ENCODE peak calls at places on chromosomes 12 and 14, in nine cellular contexts. One of them, this sample, is unnamed.

GRCh38 chr12:46134205-46134811 is 134.5 kb downstream of the SLC38A1 start:
- DNase-seq in heart right ventricle: no peak
- DNase-seq in lower lobe of right lung: no peak
- DNase-seq in adipocyte: peak
- DNase-seq in heart left ventricle: no peak
- DNase-seq in Peyer's patch: no peak
- DNase-seq in BE2C: no peak
- DNase-seq in CD8-positive, alpha-beta memory T cell: no peak
- DNase-seq in astrocyte: no peak
- DNase-seq in this sample: peak

GRCh38 chr14:20630340-20631022 is 11.0 kb downstream of the OR6S1 start:
- DNase-seq in lower lobe of right lung: no peak
- DNase-seq in CD8-positive, alpha-beta memory T cell: peak
- DNase-seq in BE2C: peak
- DNase-seq in heart left ventricle: no peak
- DNase-seq in adipocyte: peak
- DNase-seq in Peyer's patch: no peak
- DNase-seq in heart right ventricle: no peak
- DNase-seq in astrocyte: no peak
- DNase-seq in this sample: no peak

GRCh38 chr12:124564232-124564958 is 3.0 kb downstream of the NCOR2 start:
- DNase-seq in heart left ventricle: no peak
- DNase-seq in heart right ventricle: no peak
- DNase-seq in lower lobe of right lung: no peak
- DNase-seq in adipocyte: no peak
- DNase-seq in Peyer's patch: peak
- DNase-seq in astrocyte: no peak
- DNase-seq in BE2C: no peak
- DNase-seq in CD8-positive, alpha-beta memory T cell: no peak
- DNase-seq in this sample: no peak

GRCh38 chr14:77043177-77043983 is 14.9 kb upstream of the IRF2BPL start:
- DNase-seq in adipocyte: peak
- DNase-seq in astrocyte: peak
- DNase-seq in BE2C: no peak
- DNase-seq in lower lobe of right lung: no peak
- DNase-seq in heart right ventricle: no peak
- DNase-seq in heart left ventricle: peak
- DNase-seq in CD8-positive, alpha-beta memory T cell: peak
- DNase-seq in Peyer's patch: no peak
- DNase-seq in this sample: peak

GRCh38 chr12:128265566-128265965 is 1.4 kb upstream of the TMEM132C start:
- DNase-seq in BE2C: no peak
- DNase-seq in Peyer's patch: no peak
- DNase-seq in adipocyte: no peak
- DNase-seq in CD8-positive, alpha-beta memory T cell: no peak
- DNase-seq in lower lobe of right lung: no peak
- DNase-seq in heart right ventricle: no peak
- DNase-seq in astrocyte: no peak
- DNase-seq in heart left ventricle: no peak
- DNase-seq in this sample: no peak

GRCh38 chr12:3000548-3001275 is 41.5 kb downstream of the TEAD4 start:
- DNase-seq in Peyer's patch: no peak
- DNase-seq in adipocyte: no peak
- DNase-seq in heart right ventricle: no peak
- DNase-seq in heart left ventricle: no peak
- DNase-seq in BE2C: no peak
- DNase-seq in CD8-positive, alpha-beta memory T cell: no peak
- DNase-seq in astrocyte: no peak
- DNase-seq in lower lobe of right lung: no peak
- DNase-seq in this sample: no peak

GRCh38 chr14:42141328-42141727 is 534.7 kb downstream of the LRFN5 start:
- DNase-seq in CD8-positive, alpha-beta memory T cell: no peak
- DNase-seq in lower lobe of right lung: no peak
- DNase-seq in astrocyte: peak
- DNase-seq in Peyer's patch: no peak
- DNase-seq in heart right ventricle: no peak
- DNase-seq in BE2C: no peak
- DNase-seq in heart left ventricle: no peak
- DNase-seq in adipocyte: no peak
- DNase-seq in this sample: no peak

GRCh38 chr14:80077262-80077661 is 134.0 kb downstream of the DIO2 start:
- DNase-seq in adipocyte: peak
- DNase-seq in lower lobe of right lung: no peak
- DNase-seq in heart right ventricle: no peak
- DNase-seq in CD8-positive, alpha-beta memory T cell: no peak
- DNase-seq in astrocyte: peak
- DNase-seq in BE2C: no peak
- DNase-seq in heart left ventricle: no peak
- DNase-seq in Peyer's patch: no peak
- DNase-seq in this sample: no peak

GRCh38 chr12:111799758-111800157 is 33.0 kb downstream of the ALDH2 start:
- DNase-seq in adipocyte: no peak
- DNase-seq in astrocyte: no peak
- DNase-seq in heart left ventricle: no peak
- DNase-seq in heart right ventricle: no peak
- DNase-seq in Peyer's patch: no peak
- DNase-seq in CD8-positive, alpha-beta memory T cell: no peak
- DNase-seq in lower lobe of right lung: peak
- DNase-seq in BE2C: no peak
- DNase-seq in this sample: no peak

GRCh38 chr14:105760691-105761344 is 234.4 kb downstream of the TMEM121 start:
- DNase-seq in heart right ventricle: no peak
- DNase-seq in CD8-positive, alpha-beta memory T cell: no peak
- DNase-seq in astrocyte: no peak
- DNase-seq in Peyer's patch: peak
- DNase-seq in lower lobe of right lung: peak
- DNase-seq in BE2C: no peak
- DNase-seq in heart left ventricle: no peak
- DNase-seq in adipocyte: no peak
- DNase-seq in this sample: no peak

GRCh38 chr14:92259613-92260357 is 63.2 kb upstream of the SLC24A4 start:
- DNase-seq in CD8-positive, alpha-beta memory T cell: no peak
- DNase-seq in adipocyte: no peak
- DNase-seq in heart right ventricle: no peak
- DNase-seq in BE2C: no peak
- DNase-seq in lower lobe of right lung: no peak
- DNase-seq in astrocyte: no peak
- DNase-seq in Peyer's patch: no peak
- DNase-seq in heart left ventricle: no peak
- DNase-seq in this sample: no peak

GRCh38 chr12:26100966-26101744 is 23.7 kb downstream of the BHLHE41 start:
- DNase-seq in BE2C: no peak
- DNase-seq in heart left ventricle: no peak
- DNase-seq in heart right ventricle: no peak
- DNase-seq in astrocyte: no peak
- DNase-seq in lower lobe of right lung: no peak
- DNase-seq in CD8-positive, alpha-beta memory T cell: no peak
- DNase-seq in Peyer's patch: no peak
- DNase-seq in adipocyte: no peak
- DNase-seq in this sample: no peak

GRCh38 chr14:71701990-71702389 is 230.2 kb upstream of the RGS6 start:
- DNase-seq in heart left ventricle: no peak
- DNase-seq in BE2C: no peak
- DNase-seq in CD8-positive, alpha-beta memory T cell: no peak
- DNase-seq in astrocyte: peak
- DNase-seq in Peyer's patch: no peak
- DNase-seq in adipocyte: no peak
- DNase-seq in heart right ventricle: no peak
- DNase-seq in lower lobe of right lung: no peak
- DNase-seq in this sample: no peak

GRCh38 chr14:76941544-76942287 is 86.8 kb downstream of the IRF2BPL start:
- DNase-seq in BE2C: peak
- DNase-seq in Peyer's patch: no peak
- DNase-seq in heart right ventricle: no peak
- DNase-seq in lower lobe of right lung: no peak
- DNase-seq in heart left ventricle: no peak
- DNase-seq in astrocyte: no peak
- DNase-seq in CD8-positive, alpha-beta memory T cell: no peak
- DNase-seq in adipocyte: no peak
- DNase-seq in this sample: peak

GRCh38 chr14:74571901-74572828 is 39.9 kb downstream of the LTBP2 start:
- DNase-seq in BE2C: no peak
- DNase-seq in CD8-positive, alpha-beta memory T cell: no peak
- DNase-seq in lower lobe of right lung: no peak
- DNase-seq in heart right ventricle: no peak
- DNase-seq in astrocyte: peak
- DNase-seq in heart left ventricle: no peak
- DNase-seq in adipocyte: peak
- DNase-seq in Peyer's patch: peak
- DNase-seq in this sample: peak

GRCh38 chr14:41362134-41362533 is 244.5 kb upstream of the LRFN5 start:
- DNase-seq in CD8-positive, alpha-beta memory T cell: no peak
- DNase-seq in adipocyte: no peak
- DNase-seq in heart left ventricle: no peak
- DNase-seq in heart right ventricle: no peak
- DNase-seq in astrocyte: no peak
- DNase-seq in lower lobe of right lung: no peak
- DNase-seq in BE2C: no peak
- DNase-seq in Peyer's patch: no peak
- DNase-seq in this sample: peak

GRCh38 chr12:80701388-80701787 is 6.0 kb upstream of the MYF6 start:
- DNase-seq in BE2C: no peak
- DNase-seq in lower lobe of right lung: no peak
- DNase-seq in CD8-positive, alpha-beta memory T cell: no peak
- DNase-seq in astrocyte: peak
- DNase-seq in heart left ventricle: no peak
- DNase-seq in adipocyte: peak
- DNase-seq in heart right ventricle: no peak
- DNase-seq in Peyer's patch: no peak
- DNase-seq in this sample: no peak

GRCh38 chr12:119183942-119184695 is 5.4 kb downstream of the HSPB8 start:
- DNase-seq in heart right ventricle: peak
- DNase-seq in adipocyte: no peak
- DNase-seq in Peyer's patch: no peak
- DNase-seq in astrocyte: no peak
- DNase-seq in CD8-positive, alpha-beta memory T cell: no peak
- DNase-seq in heart left ventricle: peak
- DNase-seq in BE2C: no peak
- DNase-seq in lower lobe of right lung: no peak
- DNase-seq in this sample: no peak

GRCh38 chr12:20214286-20214685 is 154.1 kb upstream of the PDE3A start:
- DNase-seq in Peyer's patch: no peak
- DNase-seq in CD8-positive, alpha-beta memory T cell: no peak
- DNase-seq in BE2C: peak
- DNase-seq in adipocyte: peak
- DNase-seq in lower lobe of right lung: no peak
- DNase-seq in heart right ventricle: no peak
- DNase-seq in astrocyte: peak
- DNase-seq in heart left ventricle: no peak
- DNase-seq in this sample: peak

GRCh38 chr14:64673748-64674147 is 30.5 kb upstream of the PLEKHG3 start:
- DNase-seq in BE2C: no peak
- DNase-seq in CD8-positive, alpha-beta memory T cell: peak
- DNase-seq in Peyer's patch: no peak
- DNase-seq in lower lobe of right lung: peak
- DNase-seq in heart left ventricle: no peak
- DNase-seq in astrocyte: no peak
- DNase-seq in heart right ventricle: no peak
- DNase-seq in adipocyte: no peak
- DNase-seq in this sample: no peak

GRCh38 chr12:53939141-53940108 is 794 bp downstream of the HOXC13 start:
- DNase-seq in lower lobe of right lung: no peak
- DNase-seq in BE2C: no peak
- DNase-seq in heart left ventricle: no peak
- DNase-seq in CD8-positive, alpha-beta memory T cell: no peak
- DNase-seq in adipocyte: peak
- DNase-seq in heart right ventricle: no peak
- DNase-seq in astrocyte: no peak
- DNase-seq in Peyer's patch: no peak
- DNase-seq in this sample: no peak
- H3K4me3 ChIP-seq in lower lobe of right lung: no peak
- H3K4me3 ChIP-seq in BE2C: peak
- H3K4me3 ChIP-seq in heart left ventricle: no peak
- H3K4me3 ChIP-seq in CD8-positive, alpha-beta memory T cell: no peak
- H3K4me3 ChIP-seq in adipocyte: peak
- H3K4me3 ChIP-seq in heart right ventricle: no peak
- H3K4me3 ChIP-seq in astrocyte: no peak
- H3K4me3 ChIP-seq in Peyer's patch: no peak
- H3K4me3 ChIP-seq in this sample: peak

GRCh38 chr12:64232201-64232600 is 10.1 kb upstream of the KICS2 start:
- DNase-seq in BE2C: no peak
- DNase-seq in CD8-positive, alpha-beta memory T cell: no peak
- DNase-seq in heart right ventricle: no peak
- DNase-seq in adipocyte: peak
- DNase-seq in astrocyte: no peak
- DNase-seq in lower lobe of right lung: no peak
- DNase-seq in heart left ventricle: no peak
- DNase-seq in Peyer's patch: no peak
- DNase-seq in this sample: no peak
- H3K4me3 ChIP-seq in BE2C: no peak
- H3K4me3 ChIP-seq in CD8-positive, alpha-beta memory T cell: no peak
- H3K4me3 ChIP-seq in heart right ventricle: no peak
- H3K4me3 ChIP-seq in adipocyte: no peak
- H3K4me3 ChIP-seq in astrocyte: no peak
- H3K4me3 ChIP-seq in lower lobe of right lung: no peak
- H3K4me3 ChIP-seq in heart left ventricle: no peak
- H3K4me3 ChIP-seq in Peyer's patch: no peak
- H3K4me3 ChIP-seq in this sample: no peak

GRCh38 chr12:51907864-51908425 is 641 bp downstream of the ACVRL1 start:
- DNase-seq in Peyer's patch: no peak
- DNase-seq in CD8-positive, alpha-beta memory T cell: no peak
- DNase-seq in lower lobe of right lung: no peak
- DNase-seq in BE2C: no peak
- DNase-seq in astrocyte: no peak
- DNase-seq in heart right ventricle: no peak
- DNase-seq in heart left ventricle: no peak
- DNase-seq in adipocyte: no peak
- DNase-seq in this sample: no peak
- H3K4me3 ChIP-seq in Peyer's patch: peak
- H3K4me3 ChIP-seq in CD8-positive, alpha-beta memory T cell: no peak
- H3K4me3 ChIP-seq in lower lobe of right lung: peak
- H3K4me3 ChIP-seq in BE2C: no peak
- H3K4me3 ChIP-seq in astrocyte: peak
- H3K4me3 ChIP-seq in heart right ventricle: peak
- H3K4me3 ChIP-seq in heart left ventricle: peak
- H3K4me3 ChIP-seq in adipocyte: peak
- H3K4me3 ChIP-seq in this sample: no peak

DNA sequence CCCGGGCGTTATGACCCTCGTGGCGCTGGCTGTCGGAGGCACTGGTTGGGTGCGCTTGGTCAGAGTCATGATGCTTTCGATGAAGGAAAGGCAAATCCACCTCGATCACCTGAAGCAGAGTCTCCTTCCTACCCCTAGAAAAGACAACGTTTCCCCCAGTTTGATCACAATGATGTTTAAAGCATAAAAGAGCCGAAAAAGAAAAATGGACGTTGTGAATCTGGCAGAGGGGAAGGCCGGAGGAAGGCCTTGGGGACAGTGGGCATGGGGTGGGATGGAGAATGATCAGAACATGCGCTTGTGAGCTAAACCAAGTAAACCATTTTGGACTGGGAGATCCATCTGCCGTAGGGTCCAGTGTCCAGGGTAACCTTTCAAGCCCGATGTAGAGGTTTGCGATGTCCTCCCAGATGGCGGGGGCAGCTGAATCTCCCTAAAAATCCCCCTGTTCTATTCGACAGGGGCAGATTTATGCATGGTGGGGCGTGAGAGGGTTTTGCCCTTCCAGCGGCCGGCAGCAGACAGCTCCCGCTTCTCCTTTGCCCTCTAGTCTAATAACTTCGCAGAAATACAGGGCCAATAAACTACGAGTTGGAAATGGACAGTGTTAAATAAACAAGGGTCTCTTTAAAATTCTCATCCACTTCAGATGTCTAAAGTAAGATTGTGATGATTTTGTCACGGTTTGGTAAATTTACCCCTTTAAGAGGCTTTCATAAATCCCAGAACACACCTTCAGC is 2.3 kb upstream of the OTX2 start:
- DNase-seq in CD8-positive, alpha-beta memory T cell: no peak
- DNase-seq in heart right ventricle: no peak
- DNase-seq in Peyer's patch: no peak
- DNase-seq in heart left ventricle: no peak
- DNase-seq in adipocyte: no peak
- DNase-seq in lower lobe of right lung: no peak
- DNase-seq in astrocyte: no peak
- DNase-seq in BE2C: no peak
- DNase-seq in this sample: no peak
- H3K4me3 ChIP-seq in CD8-positive, alpha-beta memory T cell: no peak
- H3K4me3 ChIP-seq in heart right ventricle: no peak
- H3K4me3 ChIP-seq in Peyer's patch: no peak
- H3K4me3 ChIP-seq in heart left ventricle: no peak
- H3K4me3 ChIP-seq in adipocyte: no peak
- H3K4me3 ChIP-seq in lower lobe of right lung: no peak
- H3K4me3 ChIP-seq in astrocyte: no peak
- H3K4me3 ChIP-seq in BE2C: no peak
- H3K4me3 ChIP-seq in this sample: no peak